ENCODE peak calls at places on chromosomes 7 and 10, in eight cellular contexts. Z is lung, Q is AG10803, T is AG09309, B is chondrocyte, P is Calu3, H is WERI-Rb-1, O is PC-3. K is an unnamed sample.

GRCh38 chr10:29807407-29807806 is 172.6 kb upstream of the SVIL start:
- DNase-seq in Z (no peak), Q (peak; percentile 74), T (peak; percentile 13), B (no peak), P (peak; percentile 23), H (no peak), O (peak; percentile 65), K (no peak)

GRCh38 chr10:102245101-102245931 is at the start of gene GBF1:
- DNase-seq in Z (peak; percentile 92), Q (peak; percentile 100), T (peak; percentile 100), B (no peak), P (peak; percentile 84), H (peak; percentile 93), O (peak; percentile 99), K (peak; percentile 80)

GRCh38 chr7:116011584-116011983 is 19.0 kb downstream of the TFEC start:
- DNase-seq in Z (no peak), Q (no peak), T (no peak), B (no peak), P (no peak), H (no peak), O (no peak), K (no peak)

GRCh38 chr7:107605223-107605815 is 25.3 kb downstream of the BCAP29 start:
- DNase-seq in Z (no peak), Q (no peak), T (no peak), B (no peak), P (no peak), H (no peak), O (no peak), K (no peak)

GRCh38 chr7:83161851-83162401 is 758 bp downstream of the PCLO start:
- DNase-seq in Z (no peak), Q (no peak), T (no peak), B (no peak), P (no peak), H (no peak), O (peak; percentile 8), K (no peak)

GRCh38 chr10:90398551-90398950 is 459.3 kb downstream of the HTR7 start:
- DNase-seq in Z (no peak), Q (no peak), T (no peak), B (no peak), P (no peak), H (no peak), O (no peak), K (no peak)

GRCh38 chr10:52818019-52818418 is 45.4 kb upstream of the MBL2 start:
- DNase-seq in Z (no peak), Q (peak; percentile 19), T (peak; percentile 23), B (no peak), P (peak; percentile 30), H (peak; percentile 6), O (peak; percentile 100), K (peak; percentile 21)

GRCh38 chr10:125023862-125024495 is 82.1 kb downstream of the ZRANB1 start:
- DNase-seq in Z (no peak), Q (peak; percentile 58), T (no peak), B (peak; percentile 68), P (no peak), H (peak; percentile 48), O (no peak), K (no peak)

GRCh38 chr7:43954524-43955228 is 28.4 kb downstream of the UBE2D4 start:
- DNase-seq in Z (no peak), Q (peak; percentile 60), T (peak; percentile 8), B (no peak), P (peak; percentile 43), H (peak; percentile 75), O (peak; percentile 69), K (peak; percentile 20)

GRCh38 chr7:19621740-19622139 is 87.1 kb downstream of the POLR1F start:
- DNase-seq in Z (no peak), Q (no peak), T (no peak), B (no peak), P (no peak), H (no peak), O (peak; percentile 72), K (no peak)

GRCh38 chr10:113126506-113127192 is 176.6 kb downstream of the TCF7L2 start:
- DNase-seq in Z (peak; percentile 57), Q (peak; percentile 77), T (no peak), B (no peak), P (peak; percentile 72), H (peak; percentile 67), O (peak; percentile 73), K (peak; percentile 83)

GRCh38 chr7:17669204-17669603 is 271.1 kb downstream of the SNX13 start:
- DNase-seq in Z (no peak), Q (no peak), T (no peak), B (no peak), P (no peak), H (no peak), O (no peak), K (no peak)

GRCh38 chr10:42513921-42514320 is 124.4 kb downstream of the ZNF33B start:
- DNase-seq in Z (no peak), Q (no peak), T (no peak), B (no peak), P (no peak), H (no peak), O (no peak), K (no peak)

GRCh38 chr7:126792501-126792900 is 460.2 kb downstream of the GRM8 start:
- DNase-seq in Z (no peak), Q (no peak), T (no peak), B (no peak), P (no peak), H (no peak), O (no peak), K (no peak)

GRCh38 chr7:126791306-126791705 is 461.4 kb downstream of the GRM8 start:
- DNase-seq in Z (no peak), Q (no peak), T (no peak), B (no peak), P (no peak), H (no peak), O (peak; percentile 19), K (no peak)

GRCh38 chr7:126790763-126791162 is 462.0 kb downstream of the GRM8 start:
- DNase-seq in Z (no peak), Q (no peak), T (no peak), B (no peak), P (no peak), H (no peak), O (no peak), K (no peak)
- TF ChIP-seq CTCF in Z (no peak), Q (no peak), T (no peak), B (peak; percentile 38), P (no peak), H (no peak), O (peak; percentile 32), K (peak; percentile 63)

GRCh38 chr7:94222516-94222915 is 172.2 kb upstream of the COL1A2 start:
- DNase-seq in Z (no peak), Q (peak; percentile 20), T (no peak), B (no peak), P (no peak), H (no peak), O (no peak), K (no peak)

GRCh38 chr7:94228223-94228622 is 166.5 kb upstream of the COL1A2 start:
- DNase-seq in Z (no peak), Q (no peak), T (no peak), B (no peak), P (no peak), H (no peak), O (no peak), K (no peak)

GRCh38 chr7:94228678-94229077 is 166.0 kb upstream of the COL1A2 start:
- DNase-seq in Z (no peak), Q (peak; percentile 65), T (no peak), B (no peak), P (no peak), H (no peak), O (no peak), K (no peak)

GRCh38 chr7:94223375-94224084 is 171.2 kb upstream of the COL1A2 start:
- DNase-seq in Z (no peak), Q (peak; percentile 50), T (no peak), B (no peak), P (peak; percentile 38), H (no peak), O (peak; percentile 63), K (peak; percentile 34)
- TF ChIP-seq CTCF in Z (no peak), Q (peak; percentile 74), T (peak; percentile 45), B (peak; percentile 80), P (no peak), H (peak; percentile 31), O (peak; percentile 52), K (no peak)

DNA sequence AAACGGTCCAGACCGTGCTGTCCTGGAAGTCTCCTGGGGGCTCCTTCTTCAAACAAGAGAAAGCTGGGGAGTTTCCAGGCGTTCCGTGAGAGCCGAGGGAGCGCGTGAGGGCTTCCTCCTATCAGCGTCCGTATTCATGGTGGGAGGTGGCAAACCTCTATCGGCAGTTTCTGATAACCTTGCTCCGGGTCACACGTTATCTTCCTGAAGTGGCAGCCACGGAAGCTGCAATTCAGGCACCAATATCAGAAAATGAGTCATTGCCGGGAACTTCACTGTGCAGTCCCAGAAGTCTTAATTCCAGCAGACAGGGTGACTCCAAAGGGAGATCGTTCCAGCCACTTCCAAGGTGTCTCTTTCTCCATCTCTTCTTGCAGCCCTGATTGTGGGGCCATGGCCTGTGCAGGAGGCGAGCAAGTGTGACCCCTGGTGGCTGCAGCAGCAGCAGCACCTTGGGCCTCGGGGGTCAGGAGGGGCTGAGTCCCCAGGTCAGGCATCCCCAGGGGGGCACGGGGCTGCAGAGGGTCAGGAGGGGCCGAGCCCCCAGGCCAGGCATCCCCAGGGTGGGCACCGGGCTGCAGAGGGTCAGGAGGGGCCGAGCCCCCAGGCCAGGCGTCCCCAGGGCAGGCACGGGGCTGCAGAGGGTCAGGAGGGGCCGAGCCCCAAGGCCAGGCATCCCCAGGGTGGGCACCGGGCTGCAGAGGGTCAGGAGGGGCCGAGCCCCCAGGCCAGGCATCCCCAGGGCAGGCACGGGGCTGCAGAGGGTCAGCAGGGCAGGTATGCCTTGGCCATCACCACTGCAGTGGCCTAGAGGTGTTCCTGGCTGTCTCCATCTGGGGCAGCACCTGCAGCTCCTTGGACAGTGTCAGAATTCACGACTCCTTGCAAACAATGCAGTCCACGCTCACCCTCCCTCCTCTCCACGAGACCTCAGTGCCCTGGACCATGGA is 538.7 kb downstream of the DNAJB6 start:
- DNase-seq in Z (no peak), Q (no peak), T (no peak), B (peak; percentile 76), P (no peak), H (peak; percentile 59), O (peak; percentile 38), K (no peak)
- TF ChIP-seq CTCF in Z (peak; percentile 20), Q (no peak), T (no peak), B (peak; percentile 70), P (no peak), H (peak; percentile 86), O (peak; percentile 79), K (no peak)

GRCh38 chr10:28686835-28687682 is 9.7 kb downstream of the BAMBI start:
- DNase-seq in Z (no peak), Q (no peak), T (no peak), B (no peak), P (no peak), H (no peak), O (no peak), K (no peak)

GRCh38 chr10:28685717-28686116 is 8.4 kb downstream of the BAMBI start:
- DNase-seq in Z (no peak), Q (no peak), T (no peak), B (no peak), P (no peak), H (no peak), O (no peak), K (no peak)

GRCh38 chr10:28684986-28685580 is 7.8 kb downstream of the BAMBI start:
- DNase-seq in Z (no peak), Q (no peak), T (no peak), B (no peak), P (peak; percentile 43), H (no peak), O (peak; percentile 67), K (no peak)

GRCh38 chr10:28681928-28682750 is 4.8 kb downstream of the BAMBI start:
- DNase-seq in Z (no peak), Q (no peak), T (no peak), B (no peak), P (no peak), H (no peak), O (no peak), K (no peak)

GRCh38 chr10:28684157-28684985 is 7.0 kb downstream of the BAMBI start:
- DNase-seq in Z (no peak), Q (no peak), T (no peak), B (no peak), P (no peak), H (no peak), O (no peak), K (no peak)
- TF ChIP-seq CTCF in Z (no peak), Q (no peak), T (no peak), B (no peak), P (no peak), H (no peak), O (no peak), K (no peak)